ENCODE peak calls at places on chromosomes 6 and 20, in four cellular contexts. C, T, D and O are unnamed samples.

GRCh38 chr6:105332576-105332975 is 70.3 kb downstream of the PREP start:
- DNase-seq in C (no peak), T (no peak), D (no peak), O (no peak)

GRCh38 chr20:31644701-31645100 is 7.0 kb downstream of the COX4I2 start:
- DNase-seq in C (no peak), T (no peak), D (no peak), O (no peak)

GRCh38 chr6:38501931-38502330 is 137.8 kb downstream of the BTBD9 start:
- DNase-seq in C (no peak), T (no peak), D (no peak), O (no peak)

GRCh38 chr6:49225471-49225870 is 237.6 kb downstream of the MMUT start:
- DNase-seq in C (no peak), T (no peak), D (no peak), O (no peak)

GRCh38 chr6:96716221-96716620 is 121.1 kb downstream of the GPR63 start:
- DNase-seq in C (no peak), T (no peak), D (no peak), O (no peak)

GRCh38 chr6:79231101-79231500 is 3.4 kb downstream of the HMGN3 start:
- DNase-seq in C (no peak), T (no peak), D (no peak), O (no peak)

GRCh38 chr6:27743787-27744186 is 168.4 kb downstream of the OR2B2 start:
- DNase-seq in C (no peak), T (no peak), D (no peak), O (no peak)

GRCh38 chr6:136587527-136587926 is 37.3 kb upstream of the MAP7 start:
- DNase-seq in C (no peak), T (no peak), D (no peak), O (no peak)

GRCh38 chr6:127582777-127583462 is 5.9 kb downstream of the C6orf58 start:
- DNase-seq in C (no peak), T (peak; percentile 58), D (peak; percentile 26), O (peak; percentile 42)

GRCh38 chr6:98669371-98669770 is 165.0 kb upstream of the POU3F2 start:
- DNase-seq in C (no peak), T (no peak), D (no peak), O (peak; percentile 31)

GRCh38 chr6:21836772-21837460 is 243.4 kb downstream of the SOX4 start:
- DNase-seq in C (no peak), T (no peak), D (no peak), O (peak; percentile 55)

GRCh38 chr6:25259756-25260155 is 19.4 kb upstream of the CARMIL1 start:
- DNase-seq in C (no peak), T (no peak), D (no peak), O (no peak)

GRCh38 chr20:12414446-12415274 is 497.0 kb downstream of the BTBD3 start:
- DNase-seq in C (no peak), T (no peak), D (no peak), O (peak; percentile 68)

GRCh38 chr6:30541515-30542403 is 14.5 kb downstream of the GNL1 start:
- DNase-seq in C (peak; percentile 93), T (peak; percentile 83), D (peak; percentile 77), O (peak; percentile 90)

GRCh38 chr6:166097914-166098522 is 69.6 kb downstream of the TBXT start:
- DNase-seq in C (peak; percentile 80), T (peak; percentile 49), D (peak; percentile 59), O (peak; percentile 86)

GRCh38 chr6:125957845-125958244 is 1.3 kb downstream of the HINT3 start:
- DNase-seq in C (no peak), T (no peak), D (no peak), O (peak; percentile 37)

GRCh38 chr6:119351005-119351394 is 1.4 kb upstream of the MAN1A1 start:
- DNase-seq in C (no peak), T (peak; percentile 22), D (no peak), O (peak; percentile 55)

GRCh38 chr6:154907293-154907692 is 87.8 kb upstream of the TIAM2 start:
- DNase-seq in C (no peak), T (no peak), D (no peak), O (no peak)

GRCh38 chr20:32532246-32532645 is 52.9 kb downstream of the NOL4L start:
- DNase-seq in C (no peak), T (no peak), D (no peak), O (no peak)

GRCh38 chr6:102154176-102154575 is 760.7 kb downstream of the GRIK2 start:
- DNase-seq in C (no peak), T (no peak), D (no peak), O (no peak)

GRCh38 chr20:48919336-48919881 is 2.1 kb upstream of the ARFGEF2 start:
- DNase-seq in C (no peak), T (no peak), D (no peak), O (no peak)

GRCh38 chr6:79127660-79128059 is 49.6 kb upstream of the PHIP start:
- DNase-seq in C (no peak), T (no peak), D (no peak), O (no peak)

GRCh38 chr20:46583411-46584214 is 33.2 kb upstream of the OCSTAMP start:
- DNase-seq in C (no peak), T (no peak), D (no peak), O (no peak)

GRCh38 chr6:7085911-7086310 is 21.9 kb upstream of the RREB1 start:
- DNase-seq in C (peak; percentile 67), T (no peak), D (no peak), O (peak; percentile 40)

GRCh38 chr20:2300420-2300819 is 4.6 kb downstream of the TGM3 start:
- DNase-seq in C (no peak), T (no peak), D (no peak), O (no peak)

GRCh38 chr20:2701671-2702081 is 9.1 kb downstream of the EBF4 start:
- DNase-seq in C (no peak), T (no peak), D (no peak), O (no peak)

GRCh38 chr6:3451498-3451897 is 5.4 kb downstream of the SLC22A23 start:
- DNase-seq in C (no peak), T (no peak), D (no peak), O (peak; percentile 8)

GRCh38 chr20:21936720-21937380 is 231.4 kb downstream of the PAX1 start:
- DNase-seq in C (no peak), T (no peak), D (no peak), O (no peak)

GRCh38 chr6:16060039-16060438 is 68.8 kb upstream of the MYLIP start:
- DNase-seq in C (no peak), T (no peak), D (no peak), O (no peak)

GRCh38 chr20:33875055-33875454 is 63.9 kb downstream of the CHMP4B start:
- DNase-seq in C (no peak), T (no peak), D (no peak), O (no peak)

GRCh38 chr20:36677422-36677771 is 31.4 kb upstream of the SLA2 start:
- DNase-seq in C (no peak), T (no peak), D (no peak), O (no peak)

GRCh38 chr6:118565317-118565960 is 17.3 kb downstream of the PLN start:
- DNase-seq in C (no peak), T (peak; percentile 18), D (no peak), O (peak; percentile 42)

GRCh38 chr6:147161974-147162495 is 42.2 kb upstream of the STXBP5 start:
- DNase-seq in C (no peak), T (no peak), D (peak; percentile 50), O (no peak)